ENCODE peak calls at places on chromosomes 5 and 9, in five cellular contexts. X is RWPE2, Q is foreskin fibroblast, D is GM19239, M is adipocyte. Z is an unnamed sample.

GRCh38 chr5:169910393-169910792 is 69.9 kb downstream of the INSYN2B start:
- DNase-seq in X (no peak), Q (no peak), D (no peak), M (no peak), Z (no peak)

GRCh38 chr9:70392189-70392588 is 22.3 kb downstream of the KLF9 start:
- DNase-seq in X (no peak), Q (no peak), D (no peak), M (peak; percentile 40), Z (no peak)

GRCh38 chr5:38591450-38591849 is 35.0 kb upstream of the LIFR start:
- DNase-seq in X (no peak), Q (no peak), D (no peak), M (peak; percentile 30), Z (no peak)

GRCh38 chr5:150239099-150239793 is 49.4 kb downstream of the SLC6A7 start:
- DNase-seq in X (peak; percentile 60), Q (no peak), D (no peak), M (no peak), Z (no peak)

GRCh38 chr5:68644971-68645370 is 429.4 kb downstream of the PIK3R1 start:
- DNase-seq in X (no peak), Q (no peak), D (peak; percentile 28), M (no peak), Z (peak; percentile 51)

GRCh38 chr9:38229123-38229829 is 160.2 kb upstream of the SHB start:
- DNase-seq in X (no peak), Q (no peak), D (no peak), M (no peak), Z (no peak)

GRCh38 chr5:135391123-135391868 is 7.7 kb downstream of the MACROH2A1 start:
- DNase-seq in X (no peak), Q (peak; percentile 83), D (no peak), M (peak; percentile 79), Z (no peak)

GRCh38 chr9:68762570-68762969 is 57.5 kb downstream of the PIP5K1B start:
- DNase-seq in X (no peak), Q (no peak), D (no peak), M (no peak), Z (no peak)

GRCh38 chr5:169757016-169757415 is 119.9 kb downstream of the DOCK2 start:
- DNase-seq in X (no peak), Q (no peak), D (no peak), M (peak; percentile 33), Z (no peak)

GRCh38 chr5:75640395-75640794 is 29.1 kb downstream of the ANKDD1B start:
- DNase-seq in X (no peak), Q (peak; percentile 76), D (no peak), M (peak; percentile 44), Z (no peak)

GRCh38 chr9:38744484-38744883 is 24.6 kb upstream of the FAM240B start:
- DNase-seq in X (no peak), Q (no peak), D (no peak), M (no peak), Z (no peak)

GRCh38 chr9:37037744-37038640 is 3.9 kb upstream of the PAX5 start:
- DNase-seq in X (no peak), Q (no peak), D (no peak), M (no peak), Z (peak; percentile 65)

GRCh38 chr9:2859776-2860379 is 16.0 kb upstream of the PUM3 start:
- DNase-seq in X (no peak), Q (peak; percentile 50), D (peak; percentile 19), M (peak; percentile 79), Z (peak; percentile 44)

GRCh38 chr9:121779381-121780117 is 128.1 kb downstream of the DAB2IP start:
- DNase-seq in X (no peak), Q (no peak), D (no peak), M (no peak), Z (no peak)

GRCh38 chr5:62577488-62577887 is 1.1 kb upstream of the LRRC70 start:
- DNase-seq in X (no peak), Q (no peak), D (no peak), M (no peak), Z (no peak)

GRCh38 chr5:137888875-137889759 is at the start of gene PKD2L2:
- DNase-seq in X (peak; percentile 69), Q (peak; percentile 79), D (peak; percentile 53), M (peak; percentile 47), Z (peak; percentile 82)

GRCh38 chr9:89606567-89607311 is 1.9 kb downstream of the GADD45G start:
- DNase-seq in X (no peak), Q (no peak), D (no peak), M (peak; percentile 7), Z (no peak)

GRCh38 chr5:139698461-139699146 is 50.5 kb downstream of the CXXC5 start:
- DNase-seq in X (no peak), Q (peak; percentile 81), D (no peak), M (peak; percentile 77), Z (no peak)

GRCh38 chr5:173764321-173765029 is 123.7 kb upstream of the CPEB4 start:
- DNase-seq in X (peak; percentile 95), Q (peak; percentile 95), D (no peak), M (peak; percentile 95), Z (no peak)

GRCh38 chr5:43041669-43042175 is 1.6 kb upstream of the ANXA2R start:
- DNase-seq in X (no peak), Q (peak; percentile 88), D (no peak), M (peak; percentile 80), Z (no peak)

Z was measured in GM20000.